ENCODE peak calls at places on chromosomes 4 and X, in seven cellular contexts. D is pancreas; F is CD4-positive, CD25-positive, alpha-beta regulatory T cell; B is tibial nerve; K is mesendoderm; G is uterus; Z is fibroblast of lung. J is an unnamed sample.

GRCh38 chr4:104860227-104861123 is 286.2 kb upstream of the TET2 start:
- DNase-seq in D (no peak), F (peak; percentile 76), B (peak; percentile 33), K (peak; percentile 85), G (peak; percentile 53), Z (peak; percentile 59), J (no peak)

GRCh38 chr4:25703731-25704388 is 48.2 kb downstream of the SLC34A2 start:
- DNase-seq in D (no peak), F (no peak), B (no peak), K (no peak), G (no peak), Z (peak; percentile 27), J (no peak)

GRCh38 chrX:2184089-2184488 is 316.7 kb downstream of the DHRSX start:
- DNase-seq in D (no peak), F (no peak), B (no peak), K (no peak), G (no peak), Z (no peak), J (no peak)

GRCh38 chr4:48546336-48546735 is 56.3 kb downstream of the ZAR1 start:
- DNase-seq in D (no peak), F (peak; percentile 63), B (no peak), K (peak; percentile 39), G (no peak), Z (peak; percentile 28), J (no peak)

GRCh38 chr4:128351502-128351901 is 63.9 kb upstream of the PGRMC2 start:
- DNase-seq in D (no peak), F (no peak), B (no peak), K (no peak), G (no peak), Z (no peak), J (no peak)

GRCh38 chr4:169999923-170000322 is 26.3 kb downstream of the MFAP3L start:
- DNase-seq in D (no peak), F (no peak), B (no peak), K (no peak), G (no peak), Z (no peak), J (no peak)

GRCh38 chr4:100295792-100296191 is 105.5 kb upstream of the DDIT4L start:
- DNase-seq in D (no peak), F (no peak), B (no peak), K (no peak), G (no peak), Z (peak; percentile 41), J (no peak)

GRCh38 chr4:8793571-8794160 is 78.0 kb downstream of the HMX1 start:
- DNase-seq in D (no peak), F (no peak), B (no peak), K (no peak), G (no peak), Z (no peak), J (no peak)

GRCh38 chrX:112844250-112844649 is 3.6 kb upstream of the AMOT start:
- DNase-seq in D (no peak), F (peak; percentile 35), B (no peak), K (no peak), G (no peak), Z (peak; percentile 53), J (no peak)

GRCh38 chr4:19615086-19615689 is 636.5 kb upstream of the SLIT2 start:
- DNase-seq in D (no peak), F (no peak), B (no peak), K (no peak), G (no peak), Z (peak; percentile 10), J (no peak)

GRCh38 chr4:147735413-147736301 is 3.8 kb downstream of the ARHGAP10 start:
- DNase-seq in D (no peak), F (peak; percentile 30), B (no peak), K (no peak), G (no peak), Z (peak; percentile 40), J (no peak)
- H3K27ac ChIP-seq in D (no peak overlapping the region), F (no peak overlapping the region), B (peak overlapping the region; percentile 8), K (no peak overlapping the region), G (no peak overlapping the region), Z (peak overlapping the region; percentile 44), J (peak overlapping the region; percentile 89)

DNA sequence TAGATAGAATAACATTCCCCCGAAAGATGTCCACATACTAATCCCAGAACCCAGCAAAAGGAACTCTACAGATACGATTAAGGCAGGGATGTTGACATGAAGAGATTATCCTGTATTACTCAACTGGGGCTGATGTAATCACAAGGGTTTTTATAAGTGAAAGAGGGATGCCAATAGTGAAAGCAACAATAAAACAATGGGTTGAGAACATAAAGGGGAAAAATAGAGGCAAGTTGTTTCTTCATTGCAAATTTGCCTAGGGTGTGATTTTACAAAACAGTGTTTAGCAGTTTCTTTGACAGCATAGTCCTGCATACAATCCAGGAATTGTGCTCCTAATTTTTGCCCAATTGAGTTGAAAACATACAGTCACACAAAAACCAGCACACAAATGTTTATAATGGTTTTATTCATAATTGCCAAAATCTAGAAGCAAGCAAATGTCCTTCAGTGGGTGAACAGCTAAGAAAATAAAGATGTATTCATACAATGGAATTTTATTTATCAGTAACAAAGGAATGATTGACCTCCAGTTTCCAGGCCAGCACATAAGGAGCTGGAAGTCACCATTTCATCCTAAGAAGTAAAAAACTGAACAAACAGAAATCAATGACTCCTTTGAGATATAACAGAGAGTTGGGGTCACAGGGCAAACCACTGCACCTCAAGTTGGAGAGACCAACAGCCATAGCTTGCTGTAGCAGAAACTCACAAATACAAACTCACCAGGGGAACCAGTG is 107.2 kb downstream of the CENPC start:
- DNase-seq in D (no peak), F (no peak), B (no peak), K (no peak), G (no peak), Z (peak; percentile 53), J (no peak)
- H3K27ac ChIP-seq in D (no peak overlapping the region), F (no peak overlapping the region), B (no peak overlapping the region), K (no peak overlapping the region), G (no peak overlapping the region), Z (no peak overlapping the region), J (peak overlapping the region; percentile 15)

DNA sequence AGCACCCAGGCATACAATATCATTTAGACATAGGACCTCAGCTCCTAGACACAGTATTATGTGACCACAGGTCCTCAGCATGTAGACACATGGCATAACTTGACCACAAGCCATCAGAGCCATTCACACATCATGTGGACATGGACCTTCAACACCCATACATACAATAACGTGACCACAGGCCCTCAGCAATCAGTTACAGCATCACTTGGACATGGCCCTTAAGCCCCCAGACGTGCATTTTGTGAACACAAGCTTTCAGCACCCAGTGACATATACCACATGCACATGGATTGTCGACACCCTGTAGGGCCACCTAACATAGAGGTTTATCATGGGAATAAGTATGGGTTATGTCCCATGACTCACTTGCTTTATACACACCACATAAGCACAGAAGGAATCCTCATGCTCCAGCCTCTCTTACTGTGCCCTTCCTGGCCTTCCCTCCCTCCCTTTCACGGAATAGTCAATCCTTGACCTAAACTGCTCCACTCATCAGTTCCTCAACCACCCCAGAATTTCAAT is 1.9 kb downstream of the TSPYL2 start:
- DNase-seq in D (no peak), F (no peak), B (no peak), K (no peak), G (no peak), Z (peak; percentile 15), J (no peak)
- H3K27ac ChIP-seq in D (no peak overlapping the region), F (peak overlapping the region; percentile 88), B (peak overlapping the region; percentile 92), K (no peak overlapping the region), G (peak overlapping the region; percentile 96), Z (no peak overlapping the region), J (peak overlapping the region; percentile 94)

GRCh38 chr4:6937748-6938147 is 28.1 kb downstream of the TBC1D14 start:
- DNase-seq in D (no peak), F (no peak), B (no peak), K (no peak), G (no peak), Z (no peak), J (no peak)
- H3K27ac ChIP-seq in D (no peak overlapping the region), F (peak overlapping the region; percentile 23), B (peak overlapping the region; percentile 5), K (no peak overlapping the region), G (no peak overlapping the region), Z (no peak overlapping the region), J (no peak overlapping the region)

GRCh38 chr4:37054670-37055069 is 189.9 kb upstream of the NWD2 start:
- DNase-seq in D (no peak), F (no peak), B (no peak), K (peak; percentile 71), G (no peak), Z (no peak), J (no peak)
- H3K27ac ChIP-seq in D (no peak overlapping the region), F (no peak overlapping the region), B (no peak overlapping the region), K (no peak overlapping the region), G (no peak overlapping the region), Z (no peak overlapping the region), J (no peak overlapping the region)

DNA sequence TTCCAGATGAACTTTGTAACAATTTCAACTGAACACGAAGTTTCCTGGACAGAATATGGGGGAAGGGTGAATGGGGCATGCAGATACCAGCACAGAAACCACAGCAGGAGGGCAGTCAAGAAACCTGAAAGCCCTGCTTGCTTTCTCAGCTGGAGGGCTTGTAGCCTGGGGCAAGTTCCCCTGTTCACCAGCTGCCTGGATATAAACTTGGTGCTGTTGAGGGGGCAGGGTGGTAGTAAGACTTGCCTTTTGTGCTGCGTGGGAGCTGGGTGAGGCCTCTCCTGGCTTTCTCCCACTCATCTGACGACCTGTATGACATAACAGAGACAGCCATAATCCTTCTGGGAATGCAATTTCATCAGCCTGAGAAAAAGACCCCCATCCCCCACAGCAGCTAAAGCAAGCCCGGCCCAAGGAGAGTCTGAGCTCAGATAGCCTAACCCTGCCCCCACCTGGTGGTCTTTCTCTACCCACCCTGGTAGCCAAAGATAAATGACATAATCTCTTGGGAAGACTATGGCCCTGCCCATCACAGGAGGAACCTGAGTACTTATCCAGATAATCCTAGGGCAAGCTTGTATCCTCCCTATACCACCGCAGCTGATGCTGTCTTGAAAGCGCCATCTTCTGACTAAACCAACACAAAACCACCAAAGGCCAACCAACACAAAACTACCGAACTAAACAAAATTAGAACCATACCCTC is 234.3 kb downstream of the LAS1L start:
- DNase-seq in D (no peak), F (no peak), B (no peak), K (peak; percentile 95), G (no peak), Z (no peak), J (no peak)
- H3K27ac ChIP-seq in D (no peak overlapping the region), F (no peak overlapping the region), B (no peak overlapping the region), K (peak overlapping the region; percentile 36), G (no peak overlapping the region), Z (no peak overlapping the region), J (no peak overlapping the region)

J was measured in coronary artery.